ENCODE peak calls at places on chromosomes 6 and 20, in ten cellular contexts. One of them, this sample, is unnamed.

GRCh38 chr6:91082311-91082803 is 495.5 kb upstream of the MAP3K7 start:
- DNase-seq in foreskin fibroblast: no peak
- DNase-seq in GM04504: no peak
- DNase-seq in C1 segment of cervical spinal cord: no peak
- DNase-seq in GF-D8: no peak
- DNase-seq in NCI-H748 treated with DMSO at 0.1 percent for 48 hours: no peak
- DNase-seq in CD8-positive, alpha-beta memory T cell: no peak
- DNase-seq in left cardiac atrium: no peak
- DNase-seq in ACHN: no peak
- DNase-seq in Peyer's patch: no peak
- DNase-seq in this sample: no peak

GRCh38 chr6:79334674-79335073 is 100.2 kb upstream of the HMGN3 start:
- DNase-seq in foreskin fibroblast: no peak
- DNase-seq in GM04504: no peak
- DNase-seq in C1 segment of cervical spinal cord: no peak
- DNase-seq in GF-D8: no peak
- DNase-seq in NCI-H748 treated with DMSO at 0.1 percent for 48 hours: no peak
- DNase-seq in CD8-positive, alpha-beta memory T cell: no peak
- DNase-seq in left cardiac atrium: no peak
- DNase-seq in ACHN: no peak
- DNase-seq in Peyer's patch: no peak
- DNase-seq in this sample: no peak

GRCh38 chr6:5279891-5280338 is 18.6 kb downstream of the FARS2 start:
- DNase-seq in foreskin fibroblast: no peak
- DNase-seq in GM04504: no peak
- DNase-seq in C1 segment of cervical spinal cord: no peak
- DNase-seq in GF-D8: no peak
- DNase-seq in NCI-H748 treated with DMSO at 0.1 percent for 48 hours: no peak
- DNase-seq in CD8-positive, alpha-beta memory T cell: no peak
- DNase-seq in left cardiac atrium: no peak
- DNase-seq in ACHN: no peak
- DNase-seq in Peyer's patch: no peak
- DNase-seq in this sample: no peak

GRCh38 chr6:118509009-118509617 is 39.0 kb upstream of the PLN start:
- DNase-seq in foreskin fibroblast: peak
- DNase-seq in GM04504: no peak
- DNase-seq in C1 segment of cervical spinal cord: no peak
- DNase-seq in GF-D8: no peak
- DNase-seq in NCI-H748 treated with DMSO at 0.1 percent for 48 hours: peak
- DNase-seq in CD8-positive, alpha-beta memory T cell: no peak
- DNase-seq in left cardiac atrium: no peak
- DNase-seq in ACHN: peak
- DNase-seq in Peyer's patch: no peak
- DNase-seq in this sample: peak

GRCh38 chr20:44776977-44777376 is 31.3 kb downstream of the KCNK15 start:
- DNase-seq in foreskin fibroblast: no peak
- DNase-seq in GM04504: no peak
- DNase-seq in C1 segment of cervical spinal cord: no peak
- DNase-seq in GF-D8: no peak
- DNase-seq in NCI-H748 treated with DMSO at 0.1 percent for 48 hours: no peak
- DNase-seq in CD8-positive, alpha-beta memory T cell: no peak
- DNase-seq in left cardiac atrium: no peak
- DNase-seq in ACHN: peak
- DNase-seq in Peyer's patch: no peak
- DNase-seq in this sample: no peak

GRCh38 chr20:59159822-59160740 is 3.5 kb upstream of the ZNF831 start:
- DNase-seq in foreskin fibroblast: no peak
- DNase-seq in GM04504: no peak
- DNase-seq in C1 segment of cervical spinal cord: no peak
- DNase-seq in GF-D8: no peak
- DNase-seq in NCI-H748 treated with DMSO at 0.1 percent for 48 hours: peak
- DNase-seq in CD8-positive, alpha-beta memory T cell: peak
- DNase-seq in left cardiac atrium: no peak
- DNase-seq in ACHN: no peak
- DNase-seq in Peyer's patch: no peak
- DNase-seq in this sample: no peak

GRCh38 chr6:111784423-111784822 is 88.8 kb downstream of the FYN start:
- DNase-seq in foreskin fibroblast: no peak
- DNase-seq in GM04504: no peak
- DNase-seq in C1 segment of cervical spinal cord: no peak
- DNase-seq in GF-D8: no peak
- DNase-seq in NCI-H748 treated with DMSO at 0.1 percent for 48 hours: no peak
- DNase-seq in CD8-positive, alpha-beta memory T cell: no peak
- DNase-seq in left cardiac atrium: no peak
- DNase-seq in ACHN: no peak
- DNase-seq in Peyer's patch: no peak
- DNase-seq in this sample: no peak

GRCh38 chr20:3330046-3330741 is 77.3 kb downstream of the DNAAF9 start:
- DNase-seq in foreskin fibroblast: peak
- DNase-seq in GM04504: peak
- DNase-seq in C1 segment of cervical spinal cord: no peak
- DNase-seq in GF-D8: peak
- DNase-seq in NCI-H748 treated with DMSO at 0.1 percent for 48 hours: no peak
- DNase-seq in CD8-positive, alpha-beta memory T cell: no peak
- DNase-seq in left cardiac atrium: no peak
- DNase-seq in ACHN: no peak
- DNase-seq in Peyer's patch: no peak
- DNase-seq in this sample: no peak

GRCh38 chr20:37096415-37097039 is 730 bp upstream of the RBL1 start:
- DNase-seq in foreskin fibroblast: no peak
- DNase-seq in GM04504: no peak
- DNase-seq in C1 segment of cervical spinal cord: no peak
- DNase-seq in GF-D8: no peak
- DNase-seq in NCI-H748 treated with DMSO at 0.1 percent for 48 hours: no peak
- DNase-seq in CD8-positive, alpha-beta memory T cell: no peak
- DNase-seq in left cardiac atrium: no peak
- DNase-seq in ACHN: no peak
- DNase-seq in Peyer's patch: no peak
- DNase-seq in this sample: no peak

GRCh38 chr6:10073326-10073725 is 341.5 kb downstream of the TFAP2A start:
- DNase-seq in foreskin fibroblast: no peak
- DNase-seq in GM04504: no peak
- DNase-seq in C1 segment of cervical spinal cord: no peak
- DNase-seq in GF-D8: no peak
- DNase-seq in NCI-H748 treated with DMSO at 0.1 percent for 48 hours: no peak
- DNase-seq in CD8-positive, alpha-beta memory T cell: no peak
- DNase-seq in left cardiac atrium: no peak
- DNase-seq in ACHN: no peak
- DNase-seq in Peyer's patch: no peak
- DNase-seq in this sample: no peak

GRCh38 chr6:44096615-44097014 is 30.6 kb downstream of the MRPL14 start:
- DNase-seq in foreskin fibroblast: peak
- DNase-seq in GM04504: peak
- DNase-seq in C1 segment of cervical spinal cord: no peak
- DNase-seq in GF-D8: peak
- DNase-seq in NCI-H748 treated with DMSO at 0.1 percent for 48 hours: peak
- DNase-seq in CD8-positive, alpha-beta memory T cell: peak
- DNase-seq in left cardiac atrium: peak
- DNase-seq in ACHN: peak
- DNase-seq in Peyer's patch: peak
- DNase-seq in this sample: peak

GRCh38 chr20:51221791-51222408 is 199.0 kb upstream of the KCNG1 start:
- DNase-seq in foreskin fibroblast: peak
- DNase-seq in GM04504: peak
- DNase-seq in C1 segment of cervical spinal cord: no peak
- DNase-seq in GF-D8: no peak
- DNase-seq in NCI-H748 treated with DMSO at 0.1 percent for 48 hours: no peak
- DNase-seq in CD8-positive, alpha-beta memory T cell: no peak
- DNase-seq in left cardiac atrium: no peak
- DNase-seq in ACHN: no peak
- DNase-seq in Peyer's patch: no peak
- DNase-seq in this sample: peak

GRCh38 chr20:53839423-53840176 is 230.8 kb downstream of the BCAS1 start:
- DNase-seq in foreskin fibroblast: no peak
- DNase-seq in GM04504: no peak
- DNase-seq in C1 segment of cervical spinal cord: no peak
- DNase-seq in GF-D8: peak
- DNase-seq in NCI-H748 treated with DMSO at 0.1 percent for 48 hours: no peak
- DNase-seq in CD8-positive, alpha-beta memory T cell: peak
- DNase-seq in left cardiac atrium: no peak
- DNase-seq in ACHN: no peak
- DNase-seq in Peyer's patch: peak
- DNase-seq in this sample: no peak

GRCh38 chr6:150373260-150373701 is 4.5 kb downstream of the IYD start:
- DNase-seq in foreskin fibroblast: peak
- DNase-seq in GM04504: peak
- DNase-seq in C1 segment of cervical spinal cord: no peak
- DNase-seq in GF-D8: no peak
- DNase-seq in NCI-H748 treated with DMSO at 0.1 percent for 48 hours: no peak
- DNase-seq in CD8-positive, alpha-beta memory T cell: no peak
- DNase-seq in left cardiac atrium: peak
- DNase-seq in ACHN: peak
- DNase-seq in Peyer's patch: no peak
- DNase-seq in this sample: no peak

GRCh38 chr20:2756056-2756611 is 44.3 kb downstream of the CPXM1 start:
- DNase-seq in foreskin fibroblast: peak
- DNase-seq in GM04504: peak
- DNase-seq in C1 segment of cervical spinal cord: no peak
- DNase-seq in GF-D8: no peak
- DNase-seq in NCI-H748 treated with DMSO at 0.1 percent for 48 hours: no peak
- DNase-seq in CD8-positive, alpha-beta memory T cell: no peak
- DNase-seq in left cardiac atrium: no peak
- DNase-seq in ACHN: peak
- DNase-seq in Peyer's patch: no peak
- DNase-seq in this sample: peak

GRCh38 chr20:49446808-49447207 is 35.7 kb downstream of the KCNB1 start:
- DNase-seq in foreskin fibroblast: no peak
- DNase-seq in GM04504: no peak
- DNase-seq in C1 segment of cervical spinal cord: no peak
- DNase-seq in GF-D8: no peak
- DNase-seq in NCI-H748 treated with DMSO at 0.1 percent for 48 hours: no peak
- DNase-seq in CD8-positive, alpha-beta memory T cell: no peak
- DNase-seq in left cardiac atrium: peak
- DNase-seq in ACHN: no peak
- DNase-seq in Peyer's patch: peak
- DNase-seq in this sample: no peak

GRCh38 chr6:134235937-134236751 is 81.8 kb downstream of the SGK1 start:
- DNase-seq in foreskin fibroblast: peak
- DNase-seq in GM04504: peak
- DNase-seq in C1 segment of cervical spinal cord: no peak
- DNase-seq in GF-D8: no peak
- DNase-seq in NCI-H748 treated with DMSO at 0.1 percent for 48 hours: no peak
- DNase-seq in CD8-positive, alpha-beta memory T cell: peak
- DNase-seq in left cardiac atrium: no peak
- DNase-seq in ACHN: no peak
- DNase-seq in Peyer's patch: no peak
- DNase-seq in this sample: peak

GRCh38 chr20:53146201-53146891 is 174.2 kb downstream of the TSHZ2 start:
- DNase-seq in foreskin fibroblast: no peak
- DNase-seq in GM04504: no peak
- DNase-seq in C1 segment of cervical spinal cord: no peak
- DNase-seq in GF-D8: no peak
- DNase-seq in NCI-H748 treated with DMSO at 0.1 percent for 48 hours: no peak
- DNase-seq in CD8-positive, alpha-beta memory T cell: no peak
- DNase-seq in left cardiac atrium: no peak
- DNase-seq in ACHN: no peak
- DNase-seq in Peyer's patch: no peak
- DNase-seq in this sample: no peak

GRCh38 chr20:33211817-33212424 is 5.2 kb upstream of the BPIFA3 start:
- DNase-seq in foreskin fibroblast: peak
- DNase-seq in GM04504: no peak
- DNase-seq in C1 segment of cervical spinal cord: no peak
- DNase-seq in GF-D8: no peak
- DNase-seq in NCI-H748 treated with DMSO at 0.1 percent for 48 hours: peak
- DNase-seq in CD8-positive, alpha-beta memory T cell: no peak
- DNase-seq in left cardiac atrium: no peak
- DNase-seq in ACHN: peak
- DNase-seq in Peyer's patch: no peak
- DNase-seq in this sample: peak

GRCh38 chr20:21396921-21397340 is 395 bp downstream of the NKX2-4 start:
- DNase-seq in foreskin fibroblast: no peak
- DNase-seq in GM04504: no peak
- DNase-seq in C1 segment of cervical spinal cord: no peak
- DNase-seq in GF-D8: no peak
- DNase-seq in NCI-H748 treated with DMSO at 0.1 percent for 48 hours: no peak
- DNase-seq in CD8-positive, alpha-beta memory T cell: no peak
- DNase-seq in left cardiac atrium: no peak
- DNase-seq in ACHN: peak
- DNase-seq in Peyer's patch: no peak
- DNase-seq in this sample: no peak

GRCh38 chr6:141261016-141261671 is 871.6 kb upstream of the GJE1 start:
- DNase-seq in foreskin fibroblast: no peak
- DNase-seq in GM04504: no peak
- DNase-seq in C1 segment of cervical spinal cord: no peak
- DNase-seq in GF-D8: no peak
- DNase-seq in NCI-H748 treated with DMSO at 0.1 percent for 48 hours: no peak
- DNase-seq in CD8-positive, alpha-beta memory T cell: no peak
- DNase-seq in left cardiac atrium: peak
- DNase-seq in ACHN: no peak
- DNase-seq in Peyer's patch: no peak
- DNase-seq in this sample: no peak

This sample was measured in hepatic stellate cell.